ENCODE peak calls at places on chromosomes 3 and 15, in nine cellular contexts. W is PC-9, N is GM12865, F is endothelial cell, X is H9, U is astrocyte of the cerebellum, I is sigmoid colon, P is GM23338, J is transverse colon. E is an unnamed sample.

GRCh38 chr3:72617420-72618024 is 230.7 kb downstream of the SHQ1 start:
- DNase-seq in I (no peak), J (no peak), N (no peak), W (no peak), F (no peak), U (no peak), X (no peak), P (no peak), E (no peak)

GRCh38 chr3:17995769-17996168 is 253.3 kb upstream of the TBC1D5 start:
- DNase-seq in I (no peak), U (no peak), P (no peak), J (no peak), W (no peak), X (no peak), F (no peak), N (no peak), E (no peak)

GRCh38 chr3:111961461-111962269 is 17.2 kb upstream of the ABHD10 start:
- DNase-seq in F (no peak), W (no peak), I (no peak), U (no peak), J (no peak), N (no peak), P (peak), X (no peak), E (no peak)

GRCh38 chr3:38374221-38374620 is 27.6 kb downstream of the XYLB start:
- DNase-seq in J (no peak), I (no peak), F (no peak), N (no peak), X (no peak), U (no peak), W (no peak), P (no peak), E (no peak)

GRCh38 chr15:100721758-100722550 is 119.6 kb downstream of the ASB7 start:
- DNase-seq in I (peak), N (no peak), X (peak), U (peak), J (peak), F (no peak), P (no peak), W (peak), E (peak)

GRCh38 chr3:58585005-58585786 is 8.0 kb upstream of the FAM107A start:
- DNase-seq in F (peak), U (no peak), I (peak), N (peak), J (peak), X (peak), W (peak), P (peak), E (peak)

GRCh38 chr3:33975463-33975862 is 177.0 kb downstream of the PDCD6IP start:
- DNase-seq in U (no peak), F (no peak), X (no peak), W (no peak), J (no peak), N (no peak), P (no peak), I (no peak), E (no peak)

GRCh38 chr3:58217209-58217811 is 6.5 kb upstream of the DNASE1L3 start:
- DNase-seq in F (peak), U (peak), N (peak), W (peak), X (peak), J (peak), P (peak), I (peak), E (peak)

GRCh38 chr3:78986702-78987101 is 781.1 kb downstream of the ROBO1 start:
- DNase-seq in P (no peak), J (no peak), W (no peak), F (no peak), N (no peak), X (no peak), I (no peak), U (no peak), E (no peak)

GRCh38 chr3:78992400-78992799 is 775.4 kb downstream of the ROBO1 start:
- DNase-seq in J (no peak), W (no peak), I (no peak), U (no peak), P (no peak), F (no peak), X (no peak), N (peak), E (no peak)

GRCh38 chr3:78991656-78992055 is 776.1 kb downstream of the ROBO1 start:
- DNase-seq in X (no peak), N (no peak), W (no peak), J (no peak), F (no peak), U (no peak), I (no peak), P (no peak), E (no peak)

GRCh38 chr3:78990164-78990563 is 777.6 kb downstream of the ROBO1 start:
- DNase-seq in N (no peak), J (no peak), X (no peak), P (no peak), F (no peak), W (no peak), I (no peak), U (no peak), E (no peak)

DNA sequence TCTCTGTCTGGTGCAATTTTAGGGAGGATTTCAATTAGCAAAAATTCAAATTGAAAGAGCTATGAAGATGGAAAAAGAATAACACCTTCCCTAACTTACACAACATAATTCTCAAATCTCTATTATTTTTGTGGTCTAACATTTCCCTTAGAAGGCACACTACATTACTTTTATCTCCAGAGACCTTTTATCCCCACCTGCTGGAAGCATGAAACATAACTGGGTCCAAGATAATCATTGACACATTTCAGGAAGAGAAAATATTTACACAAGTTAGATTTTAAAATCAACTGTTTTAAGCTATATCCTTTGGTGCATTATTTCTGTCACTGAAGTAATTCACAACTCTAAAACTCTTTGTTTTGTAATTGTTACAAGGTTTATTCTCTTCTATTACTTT is 779.5 kb downstream of the ROBO1 start:
- DNase-seq in N (no peak), I (no peak), W (no peak), F (no peak), X (no peak), J (no peak), P (no peak), U (no peak), E (no peak)
- TF ChIP-seq CTCF in N (no peak), I (no peak), W (peak), F (peak), X (peak), J (peak), P (peak), U (peak), E (no peak)

GRCh38 chr3:53516339-53516738 is 21.9 kb downstream of the CACNA1D start:
- DNase-seq in I (no peak), X (no peak), N (no peak), F (no peak), W (no peak), J (no peak), U (no peak), P (no peak), E (no peak)

GRCh38 chr3:53509494-53509893 is 15.1 kb downstream of the CACNA1D start:
- DNase-seq in U (no peak), I (no peak), J (no peak), X (peak), N (no peak), P (no peak), W (no peak), F (no peak), E (no peak)

GRCh38 chr3:53519047-53519717 is 24.8 kb downstream of the CACNA1D start:
- DNase-seq in P (no peak), F (no peak), X (no peak), W (no peak), I (no peak), N (no peak), U (no peak), J (no peak), E (no peak)

GRCh38 chr3:53518495-53518981 is 24.1 kb downstream of the CACNA1D start:
- DNase-seq in J (no peak), P (no peak), U (no peak), X (no peak), N (no peak), F (no peak), W (no peak), I (no peak), E (no peak)

DNA sequence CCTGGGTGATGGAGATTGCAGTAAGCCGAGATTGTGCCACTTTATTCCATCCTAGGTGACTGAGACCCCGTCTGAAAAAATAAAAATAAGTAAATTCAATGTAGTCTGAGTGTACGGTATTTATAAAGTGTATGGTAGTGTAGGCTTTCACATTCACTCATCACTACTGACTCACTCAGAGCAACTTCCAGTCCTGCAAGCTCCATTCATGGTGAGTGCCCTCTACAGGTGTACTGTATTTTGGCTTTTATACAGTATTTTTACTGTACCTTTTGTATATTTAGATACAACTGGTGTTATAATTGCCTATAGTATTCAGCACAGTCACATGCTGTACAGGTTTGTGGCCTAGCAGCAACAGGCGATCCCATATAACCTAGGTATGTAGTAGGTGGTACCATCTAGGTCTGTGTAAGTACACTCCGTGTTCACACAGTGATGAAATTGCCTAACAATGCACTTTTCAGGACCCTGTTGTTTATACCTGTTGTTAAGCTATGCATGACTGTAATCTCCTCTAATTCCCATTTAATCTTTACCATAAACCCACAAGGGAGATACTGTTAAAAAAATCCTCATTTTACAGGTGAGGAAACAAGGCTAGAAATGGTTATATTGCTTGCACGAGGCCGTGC is 19.3 kb downstream of the CACNA1D start:
- DNase-seq in W (no peak), U (no peak), N (peak), J (no peak), P (no peak), F (no peak), I (no peak), X (no peak), E (peak)
- TF ChIP-seq CTCF in W (peak), U (peak), N (peak), J (peak), P (peak), F (no peak), I (no peak), X (peak), E (peak)

GRCh38 chr3:47374587-47374986 is 6.2 kb upstream of the PTPN23 start:
- DNase-seq in J (no peak), U (no peak), I (no peak), X (no peak), N (no peak), P (no peak), F (no peak), W (no peak), E (no peak)

GRCh38 chr3:47376393-47376792 is 4.4 kb upstream of the PTPN23 start:
- DNase-seq in F (no peak), J (no peak), P (peak), I (no peak), X (no peak), U (no peak), N (peak), W (no peak), E (no peak)

GRCh38 chr3:47366833-47367232 is 14.0 kb upstream of the PTPN23 start:
- DNase-seq in F (no peak), X (no peak), N (no peak), P (no peak), J (no peak), W (no peak), I (no peak), U (no peak), E (no peak)

GRCh38 chr3:47367631-47368030 is 13.2 kb upstream of the PTPN23 start:
- DNase-seq in W (no peak), X (no peak), F (no peak), N (no peak), J (no peak), U (no peak), I (no peak), P (no peak), E (no peak)

GRCh38 chr3:47370887-47371697 is 9.7 kb upstream of the PTPN23 start:
- DNase-seq in J (peak), U (no peak), X (peak), F (peak), P (peak), W (no peak), I (no peak), N (peak), E (no peak)
- TF ChIP-seq CTCF in J (peak), U (peak), X (peak), F (peak), P (peak), W (no peak), I (no peak), N (peak), E (peak)

GRCh38 chr15:89230277-89230676 is 8.9 kb upstream of the RLBP1 start:
- DNase-seq in U (no peak), J (no peak), I (no peak), F (no peak), X (no peak), P (peak), N (no peak), W (no peak), E (no peak)
- TF ChIP-seq CTCF in U (peak), J (no peak), I (no peak), F (no peak), X (peak), P (no peak), N (no peak), W (no peak), E (no peak)

DNA sequence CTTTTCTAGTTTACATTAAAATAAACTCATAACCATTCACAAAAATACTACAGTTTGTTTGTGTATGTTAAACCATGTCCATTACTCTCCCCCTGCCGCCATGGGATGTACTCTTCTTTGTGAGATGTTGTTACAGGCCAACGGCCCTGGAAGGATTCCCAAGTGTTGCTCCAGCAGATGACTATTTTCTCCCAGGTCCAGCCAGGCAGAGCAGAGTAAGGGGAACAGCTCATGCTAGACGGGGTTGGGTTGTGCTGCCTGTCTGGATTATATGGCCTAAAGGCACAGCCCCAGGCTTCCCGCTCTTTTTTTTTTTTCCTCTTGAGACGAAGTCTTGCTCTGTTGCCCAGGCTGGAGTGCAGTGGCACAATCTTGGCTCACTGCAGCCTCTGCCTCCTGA is 24.5 kb upstream of the SLCO2A1 start:
- DNase-seq in J (no peak), U (peak), F (no peak), W (no peak), X (no peak), P (no peak), N (no peak), I (no peak), E (no peak)
- TF ChIP-seq CTCF in J (no peak), U (no peak), F (no peak), W (no peak), X (no peak), P (no peak), N (no peak), I (no peak), E (no peak)

GRCh38 chr3:64475037-64475436 is 212.8 kb downstream of the ADAMTS9 start:
- DNase-seq in N (no peak), P (no peak), F (no peak), I (no peak), U (no peak), X (no peak), J (no peak), W (no peak), E (no peak)

GRCh38 chr3:64470436-64470835 is 217.4 kb downstream of the ADAMTS9 start:
- DNase-seq in I (no peak), P (no peak), U (no peak), W (no peak), X (no peak), N (no peak), F (no peak), J (no peak), E (no peak)

GRCh38 chr3:64473476-64473875 is 214.3 kb downstream of the ADAMTS9 start:
- DNase-seq in U (no peak), I (no peak), W (no peak), J (no peak), N (no peak), F (no peak), X (no peak), P (no peak), E (no peak)
- TF ChIP-seq CTCF in U (no peak), I (no peak), W (no peak), J (no peak), N (no peak), F (no peak), X (no peak), P (no peak), E (no peak)

GRCh38 chr3:140050977-140051957 is 116.3 kb downstream of the CLSTN2 start:
- DNase-seq in W (no peak), U (no peak), J (no peak), N (no peak), P (peak), I (no peak), F (no peak), X (peak), E (no peak)
- TF ChIP-seq CTCF in W (no peak), U (peak), J (no peak), N (peak), P (peak), I (no peak), F (no peak), X (peak), E (no peak)

GRCh38 chr3:12598890-12599289 is 42.0 kb downstream of the MKRN2 start:
- DNase-seq in X (no peak), P (no peak), J (no peak), N (no peak), F (no peak), I (no peak), W (no peak), U (no peak), E (no peak)

GRCh38 chr3:12603969-12604368 is 47.1 kb downstream of the MKRN2 start:
- DNase-seq in F (no peak), J (no peak), W (no peak), X (no peak), P (no peak), U (no peak), I (no peak), N (no peak), E (no peak)

DNA sequence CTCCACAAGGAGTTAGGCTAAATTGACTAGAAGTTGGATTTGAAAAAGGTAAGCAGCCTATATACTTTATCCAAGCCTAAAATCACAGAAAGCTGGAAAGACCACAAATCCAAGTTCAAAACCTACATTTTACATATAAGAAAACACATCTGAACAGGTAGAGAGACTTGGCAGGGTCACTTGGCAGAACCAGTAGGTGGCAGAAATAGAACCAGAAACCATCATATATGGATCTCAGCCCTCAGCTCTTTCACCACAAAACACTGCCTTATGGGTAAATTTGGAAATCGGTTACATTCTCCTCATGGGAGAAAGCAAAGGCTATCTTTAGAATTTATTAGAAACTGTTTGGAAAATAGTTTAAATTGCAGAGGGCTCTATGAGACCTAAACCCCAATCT is 44.2 kb downstream of the MKRN2 start:
- DNase-seq in I (no peak), F (no peak), X (no peak), N (no peak), J (no peak), W (no peak), U (no peak), P (no peak), E (no peak)
- TF ChIP-seq CTCF in I (no peak), F (no peak), X (peak), N (peak), J (no peak), W (no peak), U (peak), P (peak), E (no peak)